ENCODE peak calls at places on chromosomes 4 and X, in four cellular contexts. Q is stomach, D is body of pancreas, A is adrenal gland. F is an unnamed sample.

GRCh38 chr4:60443068-60443467 is 757.1 kb upstream of the ADGRL3 start:
- DNase-seq in Q (no peak), A (no peak), D (no peak), F (no peak)

GRCh38 chr4:183872531-183872930 is 32.6 kb upstream of the STOX2 start:
- DNase-seq in Q (no peak), A (no peak), D (no peak), F (no peak)

GRCh38 chr4:161160718-161161117 is 1003.1 kb downstream of the FSTL5 start:
- DNase-seq in A (no peak), D (no peak), Q (no peak), F (no peak)

GRCh38 chr4:7506119-7506518 is 71.4 kb upstream of the PSAPL1 start:
- DNase-seq in A (no peak), Q (no peak), D (no peak), F (no peak)

GRCh38 chr4:1413687-1414479 is 7.6 kb upstream of the NKX1-1 start:
- DNase-seq in Q (peak; percentile 8), A (no peak), D (no peak), F (peak; percentile 10)

GRCh38 chr4:11488657-11489448 is 60.2 kb upstream of the HS3ST1 start:
- DNase-seq in A (no peak), D (no peak), Q (no peak), F (no peak)

GRCh38 chr4:8920969-8921368 is 49.3 kb upstream of the HMX1 start:
- DNase-seq in D (peak; percentile 8), Q (peak; percentile 18), A (no peak), F (no peak)

GRCh38 chr4:16195209-16195608 is 31.1 kb downstream of the TAPT1 start:
- DNase-seq in D (no peak), Q (no peak), A (no peak), F (no peak)

GRCh38 chr4:120749445-120750151 is 172.9 kb downstream of the PRDM5 start:
- DNase-seq in D (no peak), Q (peak; percentile 28), A (no peak), F (no peak)

GRCh38 chr4:91485415-91485814 is 818.4 kb upstream of the GRID2 start:
- DNase-seq in D (no peak), A (no peak), Q (no peak), F (no peak)

GRCh38 chr4:105196523-105197145 is 50.0 kb downstream of the TET2 start:
- DNase-seq in D (no peak), A (no peak), Q (no peak), F (peak; percentile 20)

GRCh38 chrX:49995021-49995731 is 72.8 kb downstream of the CLCN5 start:
- DNase-seq in A (no peak), Q (no peak), D (no peak), F (no peak)

GRCh38 chr4:121479801-121480200 is 99.0 kb upstream of the QRFPR start:
- DNase-seq in D (no peak), Q (no peak), A (no peak), F (no peak)

GRCh38 chr4:147003956-147004580 is 58.4 kb upstream of the TTC29 start:
- DNase-seq in Q (no peak), A (no peak), D (no peak), F (no peak)

GRCh38 chrX:96480081-96480480 is 204.6 kb upstream of the DIAPH2 start:
- DNase-seq in A (no peak), D (no peak), Q (no peak), F (no peak)

GRCh38 chrX:2514131-2514530 is 13.4 kb upstream of the DHRSX start:
- DNase-seq in Q (no peak), A (no peak), D (no peak), F (no peak)

GRCh38 chr4:159283697-159284492 is 181.0 kb downstream of the RAPGEF2 start:
- DNase-seq in Q (no peak), D (no peak), A (no peak), F (no peak)

GRCh38 chr4:1029957-1030520 is 18.6 kb downstream of the FGFRL1 start:
- DNase-seq in Q (peak; percentile 51), A (no peak), D (no peak), F (no peak)

GRCh38 chrX:46461653-46462191 is 83.5 kb downstream of the ZNF674 start:
- DNase-seq in D (no peak), A (no peak), Q (no peak), F (no peak)

GRCh38 chrX:36348509-36348908 is 429.0 kb downstream of the CFAP47 start:
- DNase-seq in D (no peak), Q (no peak), A (no peak), F (no peak)

GRCh38 chr4:7361256-7361655 is 73.5 kb downstream of the PSAPL1 start:
- DNase-seq in D (no peak), A (no peak), Q (no peak), F (peak; percentile 70)

DNA sequence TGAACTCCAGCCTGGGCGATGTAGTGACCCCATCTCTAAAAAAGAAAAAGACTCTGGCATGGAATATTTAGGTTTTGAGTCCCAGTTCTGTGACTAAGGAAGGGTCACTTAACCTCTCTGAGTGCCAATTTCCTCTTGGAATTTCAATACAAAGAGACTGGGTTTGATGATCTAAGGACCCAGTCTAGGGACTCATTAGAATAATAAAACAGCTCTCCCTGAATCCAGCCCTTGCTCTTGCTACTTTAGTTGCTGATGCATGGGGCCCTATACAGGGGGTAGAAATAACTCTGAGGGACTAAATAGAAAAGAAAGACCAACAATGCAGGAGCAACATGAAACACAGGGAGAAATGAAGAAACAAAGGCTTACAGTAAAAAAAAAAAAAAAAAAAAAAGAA is 12.6 kb downstream of the C4orf54 start:
- DNase-seq in A (no peak), D (no peak), Q (no peak), F (no peak)
- H3K4me3 ChIP-seq in A (no peak overlapping the region), D (no peak overlapping the region), Q (no peak overlapping the region), F (no peak overlapping the region)

GRCh38 chr4:74531952-74532794 is 87.2 kb downstream of the AREG start:
- DNase-seq in Q (no peak), D (no peak), A (no peak), F (peak; percentile 33)
- TF ChIP-seq CTCF in Q (peak; percentile 26), D (peak; percentile 46), A (no peak), F (no peak)

DNA sequence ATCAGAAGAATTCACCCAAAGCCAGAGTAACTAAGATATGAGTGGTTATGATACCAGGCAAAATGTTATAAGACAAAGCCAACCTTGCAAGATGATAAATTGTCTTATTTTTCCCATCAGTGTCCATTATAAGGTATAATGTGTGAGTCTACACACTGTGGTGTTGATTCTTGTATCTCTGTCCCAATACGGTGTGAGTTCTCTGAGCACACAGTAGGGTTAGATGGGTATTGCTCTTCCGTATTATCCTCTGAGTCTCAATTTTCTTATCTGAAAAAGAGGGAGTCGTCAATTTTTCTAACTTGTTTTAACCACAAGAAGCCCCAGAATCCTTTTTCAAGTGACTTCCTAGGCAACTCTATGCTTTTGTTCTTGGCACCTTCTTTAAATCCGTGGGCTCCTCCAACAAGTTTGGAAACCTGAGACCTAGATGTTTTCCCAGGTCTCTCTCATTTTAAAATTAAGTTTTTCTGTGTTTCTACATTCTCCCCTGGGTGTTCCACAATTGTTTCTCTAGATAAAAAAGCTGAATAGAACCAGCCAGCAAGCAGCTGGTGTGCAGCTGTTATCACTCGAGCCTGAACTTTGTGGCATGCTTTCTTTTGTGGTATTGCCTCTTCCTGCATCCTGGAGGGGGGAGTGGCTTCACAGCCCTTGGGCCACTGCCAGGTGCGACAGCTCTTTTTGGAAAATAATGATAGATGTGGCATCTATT is 69.8 kb downstream of the HMGB2 start:
- DNase-seq in D (peak; percentile 58), Q (peak; percentile 34), A (peak; percentile 17), F (peak; percentile 72)
- TF ChIP-seq POLR2A in D (no peak), Q (no peak), A (no peak), F (no peak)

GRCh38 chr4:134388351-134388750 is 186.8 kb upstream of the PABPC4L start:
- DNase-seq in D (no peak), Q (no peak), A (no peak), F (no peak)

DNA sequence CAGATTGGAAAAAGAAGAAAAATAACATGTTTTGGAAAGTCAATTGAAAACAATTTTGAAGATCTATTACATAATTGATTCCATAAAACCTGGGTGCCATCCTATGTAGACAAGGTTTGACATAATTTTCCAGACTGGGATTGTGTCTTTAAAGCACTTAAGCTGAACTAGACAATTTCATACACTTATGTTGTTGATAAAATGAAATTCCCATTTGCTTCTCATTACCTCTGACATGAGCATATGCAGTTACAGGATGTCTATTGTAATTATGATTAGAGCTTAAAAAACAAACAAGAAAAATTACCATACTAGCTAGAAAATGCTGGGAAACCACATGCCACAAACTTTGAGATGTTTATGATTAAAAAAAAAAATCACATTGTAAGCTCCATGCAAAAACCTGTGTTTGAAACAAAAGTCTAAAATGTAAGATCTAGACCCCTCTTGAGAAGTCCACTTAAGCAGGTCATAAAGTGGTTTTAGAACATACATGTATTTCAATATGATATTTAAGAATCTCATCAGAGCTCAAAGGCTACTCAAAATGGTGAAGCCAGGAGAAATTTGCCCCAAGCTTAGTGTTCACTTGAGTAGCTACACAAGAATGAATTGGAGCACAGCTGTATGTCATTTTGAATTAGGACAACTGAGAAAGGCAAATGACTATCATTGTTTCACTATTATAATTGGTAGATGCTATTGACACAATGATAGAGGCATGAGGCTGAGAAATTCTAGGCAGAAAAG is 181.1 kb upstream of the PABPC4L start:
- DNase-seq in D (no peak), A (no peak), Q (no peak), F (no peak)
- H3K4me3 ChIP-seq in D (no peak overlapping the region), A (no peak overlapping the region), Q (no peak overlapping the region), F (no peak overlapping the region)

DNA sequence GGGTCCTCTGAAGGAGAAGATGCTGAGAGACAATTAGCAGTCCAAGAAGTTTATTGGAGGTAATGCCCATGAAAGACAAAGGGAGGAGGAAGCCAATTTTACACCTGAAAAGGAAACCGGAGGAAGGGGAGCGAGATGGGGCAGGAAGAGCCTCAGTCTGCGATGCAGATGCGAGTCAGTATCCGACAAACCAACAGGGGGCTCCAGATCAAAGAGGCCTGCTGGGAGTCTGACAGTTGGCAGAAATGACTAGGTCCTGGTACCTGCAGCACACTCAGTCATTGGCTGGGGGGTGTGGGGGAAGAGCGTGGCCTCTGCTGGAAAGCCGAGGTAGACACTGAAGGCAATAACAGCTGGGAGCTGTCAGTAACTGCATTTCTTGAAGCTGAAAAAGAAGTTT is 231.1 kb upstream of the CENPE start:
- DNase-seq in Q (no peak), A (no peak), D (no peak), F (peak; percentile 32)
- TF ChIP-seq CTCF in Q (no peak), A (no peak), D (no peak), F (no peak)

DNA sequence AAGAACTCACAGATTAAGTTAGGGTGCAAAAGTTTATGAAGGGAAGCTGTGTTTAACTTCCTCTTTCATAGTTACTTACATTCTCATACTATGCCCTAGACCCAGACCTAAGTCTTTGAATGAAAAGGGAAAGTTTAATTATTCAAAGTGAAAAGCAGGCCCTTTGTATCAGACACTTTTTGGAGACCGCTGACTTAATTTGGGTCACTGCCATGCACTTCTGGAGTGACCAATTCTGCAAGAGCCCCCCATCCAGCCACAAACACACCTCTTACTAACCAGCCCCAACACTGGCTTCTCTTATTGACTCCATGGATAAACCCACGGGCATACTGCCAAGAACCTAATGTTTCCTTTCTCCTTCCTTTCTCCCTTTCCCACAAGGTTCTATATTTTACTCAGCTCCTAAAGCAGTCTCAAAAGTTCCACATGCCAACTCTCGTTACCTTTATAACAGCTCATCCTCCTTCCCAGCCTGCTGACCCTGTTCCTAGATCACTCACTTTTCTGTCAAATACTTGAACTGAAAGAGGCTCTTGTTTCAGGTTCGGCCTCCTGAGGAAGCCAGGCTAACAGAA is 34.5 kb downstream of the ABCE1 start:
- DNase-seq in A (no peak), D (peak; percentile 17), Q (no peak), F (no peak)
- TF ChIP-seq POLR2A in A (no peak), D (no peak), Q (no peak), F (no peak)

F was measured in testis.